ENCODE peak calls at places on chromosomes 4 and X, in five cellular contexts. F is kidney, O is suprapubic skin, R is heart right ventricle, N is ovary. W is an unnamed sample. For H3K4me1, the result is how much of the 10 kb centered on the place peaks cover.

GRCh38 chrX:145552643-145553042 is 265.0 kb upstream of the SLITRK2 start:
- DNase-seq in N (no peak), O (no peak), F (no peak), R (no peak), W (no peak)

GRCh38 chr4:77931452-77932135 is 69.0 kb downstream of the MRPL1 start:
- DNase-seq in O (no peak), R (no peak), F (no peak), N (no peak), W (no peak)

GRCh38 chrX:26851981-26852380 is 611.2 kb downstream of the PPP4R3C start:
- DNase-seq in N (no peak), R (no peak), O (no peak), F (no peak), W (no peak)

GRCh38 chr4:98399915-98400314 is 138.7 kb downstream of the RAP1GDS1 start:
- DNase-seq in N (no peak), F (no peak), O (no peak), R (no peak), W (no peak)

GRCh38 chrX:3219667-3220066 is 126.8 kb downstream of the MXRA5 start:
- DNase-seq in N (no peak), O (no peak), R (no peak), F (no peak), W (no peak)

GRCh38 chr4:43362875-43363636 is 470.5 kb downstream of the GRXCR1 start:
- DNase-seq in R (no peak), N (no peak), O (no peak), F (no peak), W (no peak)

GRCh38 chr4:155025762-155026457 is 182.5 kb upstream of the NPY2R start:
- DNase-seq in O (no peak), R (peak), N (no peak), F (no peak), W (no peak)

GRCh38 chrX:152632445-152633097 is 5.1 kb upstream of the GABRQ start:
- DNase-seq in F (no peak), N (no peak), R (peak), O (no peak), W (peak)

GRCh38 chr4:127780598-127780997 is 1.5 kb upstream of the HSPA4L start:
- DNase-seq in F (no peak), O (no peak), R (no peak), N (no peak), W (no peak)

GRCh38 chr4:175127314-175127713 is 209.2 kb downstream of the ADAM29 start:
- DNase-seq in N (no peak), R (no peak), F (no peak), O (no peak), W (no peak)

GRCh38 chr4:184617611-184618196 is 31.5 kb downstream of the CASP3 start:
- DNase-seq in O (no peak), R (peak), N (no peak), F (no peak), W (no peak)

GRCh38 chr4:177119021-177119461 is 190.6 kb upstream of the NEIL3 start:
- DNase-seq in N (no peak), O (no peak), R (no peak), F (no peak), W (no peak)

GRCh38 chrX:49754238-49754857 is 58.6 kb upstream of the PAGE1 start:
- DNase-seq in O (no peak), F (no peak), R (peak), N (peak), W (peak)

GRCh38 chrX:71178908-71179307 is 34.3 kb downstream of the NLGN3 start:
- DNase-seq in N (peak), O (no peak), F (no peak), R (peak), W (peak)

GRCh38 chr4:185532327-185532726 is 3.0 kb downstream of the PDLIM3 start:
- DNase-seq in F (no peak), R (peak), O (no peak), N (no peak), W (no peak)

GRCh38 chr4:138911903-138912713 is 103.5 kb upstream of the NOCT start:
- DNase-seq in N (no peak), R (no peak), F (peak), O (no peak), W (no peak)

GRCh38 chrX:23766650-23767551 is 16.1 kb upstream of the SAT1 start:
- DNase-seq in F (no peak), R (no peak), N (no peak), O (no peak), W (no peak)

GRCh38 chr4:87017580-87018061 is 82.8 kb downstream of the AFF1 start:
- DNase-seq in O (no peak), F (no peak), R (no peak), N (no peak), W (no peak)

GRCh38 chr4:128347175-128347868 is 59.7 kb upstream of the PGRMC2 start:
- DNase-seq in F (no peak), O (no peak), N (no peak), R (no peak), W (no peak)

GRCh38 chr4:119559044-119559647 is 69.5 kb downstream of the PDE5A start:
- DNase-seq in O (no peak), N (no peak), F (no peak), R (no peak), W (peak)

GRCh38 chrX:123084797-123085196 is 99.3 kb upstream of the GRIA3 start:
- DNase-seq in N (no peak), R (no peak), O (no peak), F (no peak), W (no peak)

GRCh38 chr4:162841769-162842168 is 324.9 kb downstream of the NAF1 start:
- DNase-seq in R (no peak), N (no peak), F (no peak), O (no peak), W (peak)

GRCh38 chrX:155857561-155857960 is 23.6 kb upstream of the VAMP7 start:
- DNase-seq in O (no peak), R (no peak), F (no peak), N (no peak), W (peak)

GRCh38 chr4:151676301-151676700 is 84.5 kb downstream of the GATB start:
- DNase-seq in R (no peak), F (no peak), N (peak), O (no peak), W (no peak)

GRCh38 chrX:107713205-107714195 is 62.1 kb downstream of the TSC22D3 start:
- DNase-seq in R (no peak), N (no peak), F (no peak), O (no peak), W (no peak)

GRCh38 chrX:108072746-108073145 is 18.6 kb downstream of the PSMD10 start:
- DNase-seq in O (no peak), F (no peak), R (no peak), N (no peak), W (no peak)

GRCh38 chr4:80266902-80267380 is 477 bp downstream of the FGF5 start:
- DNase-seq in N (no peak), O (no peak), R (no peak), F (no peak), W (no peak)

GRCh38 chr4:8607603-8608481 is 15.3 kb downstream of the CPZ start:
- DNase-seq in R (no peak), N (no peak), F (no peak), O (no peak), W (peak)

GRCh38 chr4:76881375-76881774 is 16.6 kb downstream of the SOWAHB start:
- DNase-seq in O (no peak), R (no peak), N (no peak), F (no peak), W (no peak)

GRCh38 chrX:47573334-47574095 is 8.7 kb upstream of the TIMP1 start:
- DNase-seq in N (peak), O (no peak), F (peak), R (peak), W (no peak)

GRCh38 chrX:15336023-15336413 is 695 bp upstream of the PIGA start:
- DNase-seq in R (no peak), N (no peak), F (no peak), O (no peak), W (peak)

GRCh38 chrX:153334654-153335295 is 822 bp downstream of the ZNF275 start:
- DNase-seq in F (no peak), R (no peak), O (no peak), N (no peak), W (no peak)

GRCh38 chrX:30794497-30794896 is 94.6 kb downstream of the TAB3 start:
- DNase-seq in O (no peak), F (no peak), R (no peak), N (no peak), W (no peak)

GRCh38 chrX:20437678-20438077 is 171.0 kb upstream of the RPS6KA3 start:
- DNase-seq in N (no peak), F (no peak), O (no peak), R (no peak), W (no peak)

DNA sequence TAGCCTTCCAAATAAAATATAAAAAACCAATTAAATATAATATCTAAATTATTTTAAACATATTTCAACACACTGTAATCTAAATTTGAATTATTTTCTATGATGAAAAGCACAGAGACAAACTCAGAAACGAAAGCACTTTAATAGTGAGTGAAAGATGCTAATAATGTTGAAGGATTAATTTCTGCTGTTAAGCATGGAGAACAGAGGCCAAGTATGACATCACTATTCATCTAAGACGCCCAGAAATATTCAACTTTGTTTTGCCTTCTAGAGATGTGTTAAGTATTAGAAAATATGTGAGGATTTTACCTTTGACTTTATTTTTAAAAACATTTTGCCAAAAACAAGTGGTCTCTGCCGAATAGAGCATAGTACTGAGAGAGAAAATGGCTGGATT is 19.3 kb downstream of the ARHGEF6 start:
- DNase-seq in O (no peak), N (no peak), R (no peak), F (no peak), W (no peak)
- H3K4me1 ChIP-seq in O (under half), N (under half), R (under half), F (under half), W (half or more)

GRCh38 chr4:6257243-6258025 is 12.2 kb upstream of the WFS1 start:
- DNase-seq in N (no peak), O (no peak), F (peak), R (no peak), W (no peak)
- H3K4me1 ChIP-seq in N (under half), O (under half), F (under half), R (under half), W (under half)

DNA sequence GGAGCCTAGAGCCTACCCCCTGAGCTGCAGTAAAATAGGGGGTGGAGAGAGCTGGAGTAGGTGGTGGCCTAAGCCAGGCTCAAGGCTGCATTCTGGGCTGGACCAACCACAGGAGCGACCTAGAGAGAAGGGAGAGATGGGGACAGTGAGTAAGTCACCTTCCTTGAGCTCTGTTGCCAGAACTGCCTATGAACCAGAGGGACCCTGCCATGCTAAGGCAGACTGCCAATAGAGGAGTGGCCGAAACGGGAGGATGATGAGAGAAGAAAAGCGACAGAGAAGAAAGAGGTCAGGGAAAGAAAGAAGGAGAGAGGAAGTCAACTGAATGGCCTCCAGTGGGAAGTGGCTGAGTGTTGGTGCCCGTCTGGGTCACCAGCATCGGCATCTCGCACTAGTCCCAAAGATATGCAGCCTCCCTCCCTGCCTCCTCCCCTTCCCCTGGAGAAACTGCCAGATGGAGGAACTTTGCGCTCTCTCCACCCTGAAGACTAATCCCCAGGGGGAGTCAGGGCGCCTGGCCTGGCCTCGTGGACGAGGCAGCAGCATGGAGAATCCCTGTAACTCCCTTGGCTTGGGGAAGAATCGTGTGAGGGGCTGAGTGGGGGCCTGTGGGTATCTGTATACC is 28.8 kb downstream of the ELF4 start:
- DNase-seq in F (no peak), R (no peak), N (no peak), O (no peak), W (no peak)
- H3K4me1 ChIP-seq in F (under half), R (under half), N (under half), O (under half), W (half or more)

GRCh38 chr4:2262944-2263250 is 988 bp upstream of the MXD4 start:
- DNase-seq in F (no peak), N (peak), R (no peak), O (no peak), W (no peak)
- H3K4me1 ChIP-seq in F (half or more), N (under half), R (half or more), O (half or more), W (under half)

GRCh38 chrX:13695601-13696115 is 6.7 kb downstream of the RAB9A start:
- DNase-seq in N (no peak), R (no peak), O (no peak), F (no peak), W (no peak)
- H3K4me1 ChIP-seq in N (under half), R (half or more), O (half or more), F (under half), W (half or more)

DNA sequence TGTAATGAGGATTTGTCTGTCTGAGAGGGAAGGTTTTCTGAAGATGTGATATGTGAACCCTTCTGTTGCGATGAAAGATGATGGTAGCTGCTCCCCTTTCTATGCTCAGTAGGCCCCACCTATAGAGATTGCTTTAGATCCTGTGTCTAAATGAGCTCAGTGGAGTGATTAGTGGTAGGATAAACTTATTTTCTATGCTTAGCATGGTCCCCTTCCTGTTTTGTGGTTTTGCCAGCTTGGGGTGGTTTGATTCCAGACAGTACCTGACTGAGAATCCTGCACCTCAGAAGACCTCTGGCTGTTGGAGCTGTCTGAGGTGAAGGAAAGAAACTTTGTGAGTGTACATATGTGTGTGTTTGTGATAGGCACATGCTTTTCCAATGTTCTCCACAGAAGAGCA is 17.7 kb downstream of the MSN start:
- DNase-seq in F (no peak), O (no peak), N (no peak), R (no peak), W (no peak)
- H3K4me1 ChIP-seq in F (under half), O (under half), N (under half), R (half or more), W (half or more)

DNA sequence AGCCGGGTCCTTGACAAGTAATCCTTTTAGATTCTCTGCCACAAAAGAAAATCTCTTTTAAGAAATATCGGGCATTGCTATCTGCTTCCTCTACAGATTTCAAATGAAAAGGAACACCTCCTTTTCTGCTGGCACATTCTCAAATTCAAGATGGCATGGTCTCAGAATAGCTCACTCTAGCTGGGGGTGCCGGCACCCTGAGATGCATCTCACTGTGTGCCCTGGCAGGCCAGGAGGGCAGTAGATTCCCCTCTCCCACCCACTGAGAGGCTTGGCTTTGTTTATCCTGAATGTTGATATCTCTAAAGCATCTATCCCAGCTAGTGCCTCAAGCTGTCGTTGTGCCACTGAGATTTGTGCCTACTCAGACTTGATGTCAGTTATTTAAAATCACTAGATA is 319.5 kb downstream of the ARHGAP10 start:
- DNase-seq in N (no peak), O (no peak), F (no peak), R (no peak), W (no peak)
- H3K4me1 ChIP-seq in N (under half), O (under half), F (under half), R (half or more), W (under half)

GRCh38 chr4:3679071-3679825 is 86.9 kb upstream of the ADRA2C start:
- DNase-seq in R (no peak), N (peak), F (peak), O (peak), W (peak)
- H3K4me1 ChIP-seq in R (under half), N (under half), F (under half), O (under half), W (under half)

GRCh38 chr4:121541696-121542095 is 155.1 kb downstream of the ANXA5 start:
- DNase-seq in R (no peak), N (no peak), F (no peak), O (no peak), W (no peak)
- H3K4me1 ChIP-seq in R (under half), N (under half), F (under half), O (under half), W (under half)

W was measured in OCI-LY7.